ENCODE peak calls at places on chromosomes 3 and 15, in eight cellular contexts. F, H, T, Z, S, I, P and N are unnamed samples.

GRCh38 chr3:193782280-193782654 is 189.3 kb downstream of the OPA1 start:
- DNase-seq in F (no peak), H (no peak), T (no peak), Z (no peak), S (peak; percentile 79), I (peak; percentile 38), P (no peak), N (peak; percentile 93)

GRCh38 chr3:27428446-27428845 is 55.7 kb downstream of the SLC4A7 start:
- DNase-seq in F (no peak), H (no peak), T (no peak), Z (no peak), S (no peak), I (no peak), P (no peak), N (no peak)

GRCh38 chr3:71039332-71039731 is 544.2 kb downstream of the FOXP1 start:
- DNase-seq in F (no peak), H (no peak), T (no peak), Z (no peak), S (no peak), I (no peak), P (no peak), N (no peak)

GRCh38 chr3:10933470-10933957 is 59.0 kb upstream of the SLC6A1 start:
- DNase-seq in F (no peak), H (no peak), T (no peak), Z (no peak), S (no peak), I (no peak), P (no peak), N (no peak)

GRCh38 chr3:157530637-157531300 is 27.6 kb upstream of the VEPH1 start:
- DNase-seq in F (peak; percentile 58), H (no peak), T (no peak), Z (peak; percentile 69), S (no peak), I (no peak), P (no peak), N (no peak)

GRCh38 chr3:38455639-38456430 is 2.1 kb downstream of the ACVR2B start:
- DNase-seq in F (no peak), H (no peak), T (no peak), Z (peak; percentile 42), S (no peak), I (no peak), P (peak; percentile 59), N (no peak)

GRCh38 chr15:83285979-83286553 is 1.6 kb upstream of the BNC1 start:
- DNase-seq in F (peak; percentile 41), H (no peak), T (no peak), Z (peak; percentile 74), S (peak; percentile 18), I (no peak), P (no peak), N (peak; percentile 82)

GRCh38 chr3:45545476-45545875 is 49.1 kb upstream of the LIMD1 start:
- DNase-seq in F (no peak), H (no peak), T (peak; percentile 84), Z (peak; percentile 10), S (no peak), I (no peak), P (no peak), N (no peak)

GRCh38 chr3:194284351-194284750 is 66.8 kb downstream of the CPN2 start:
- DNase-seq in F (no peak), H (no peak), T (no peak), Z (no peak), S (no peak), I (no peak), P (no peak), N (no peak)

GRCh38 chr3:169861871-169862270 is 7.9 kb downstream of the LRRC31 start:
- DNase-seq in F (no peak), H (no peak), T (no peak), Z (no peak), S (no peak), I (no peak), P (no peak), N (no peak)

GRCh38 chr3:53103566-53104296 is 26.5 kb downstream of the RFT1 start:
- DNase-seq in F (peak; percentile 56), H (no peak), T (no peak), Z (peak; percentile 30), S (no peak), I (no peak), P (no peak), N (no peak)

DNA sequence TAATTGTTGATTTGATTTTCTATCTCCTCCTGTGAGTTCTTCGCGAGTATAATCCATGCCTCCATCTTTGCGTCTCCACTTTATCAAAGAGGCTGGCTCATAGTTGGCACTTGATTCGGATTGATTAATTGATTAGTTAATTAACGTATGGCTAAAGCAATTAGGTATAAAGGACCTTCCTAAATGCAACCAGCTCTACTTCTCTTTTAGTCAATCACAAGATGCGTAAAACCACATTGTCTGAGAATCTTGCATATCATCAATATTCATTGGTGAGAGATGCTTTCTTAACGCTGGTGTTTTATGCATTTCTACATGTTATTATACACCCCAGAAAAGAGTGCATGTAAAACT is 56.4 kb upstream of the NR2F2 start:
- DNase-seq in F (no peak), H (no peak), T (no peak), Z (no peak), S (no peak), I (no peak), P (no peak), N (no peak)
- H3K4me3 ChIP-seq in F (no peak overlapping the region), H (no peak overlapping the region), T (no peak overlapping the region), Z (no peak overlapping the region), S (no peak overlapping the region), I (no peak overlapping the region), P (no peak overlapping the region), N (no peak overlapping the region)

GRCh38 chr3:34011171-34012101 is 213.0 kb downstream of the PDCD6IP start:
- DNase-seq in F (peak; percentile 8), H (no peak), T (no peak), Z (no peak), S (no peak), I (no peak), P (no peak), N (no peak)
- TF ChIP-seq CTCF in F (peak; percentile 4), H (no peak), T (no peak), Z (no peak), S (peak; percentile 5), I (no peak), P (no peak), N (peak; percentile 19)

DNA sequence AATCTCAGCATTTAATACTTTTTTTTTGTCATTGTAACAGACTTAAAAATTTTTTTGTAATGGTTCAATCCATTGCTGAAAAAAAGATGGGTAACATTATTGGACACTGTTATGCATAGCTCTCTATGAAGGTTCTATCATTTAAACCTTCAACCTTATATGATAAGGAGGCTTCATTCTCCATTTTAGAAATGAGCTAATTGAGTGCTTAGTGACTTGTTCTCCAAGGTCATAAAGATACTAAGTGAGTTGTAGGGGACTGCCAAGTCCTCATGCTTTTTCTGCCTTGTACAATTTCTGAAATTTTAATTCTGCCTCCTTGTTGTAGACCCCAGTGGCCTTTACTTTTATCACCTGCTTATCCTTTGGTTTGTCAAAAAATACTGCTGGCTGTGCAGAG is 56.7 kb downstream of the MGA start:
- DNase-seq in F (no peak), H (no peak), T (no peak), Z (no peak), S (no peak), I (no peak), P (no peak), N (no peak)
- H3K4me3 ChIP-seq in F (no peak overlapping the region), H (no peak overlapping the region), T (no peak overlapping the region), Z (no peak overlapping the region), S (no peak overlapping the region), I (no peak overlapping the region), P (no peak overlapping the region), N (no peak overlapping the region)

DNA sequence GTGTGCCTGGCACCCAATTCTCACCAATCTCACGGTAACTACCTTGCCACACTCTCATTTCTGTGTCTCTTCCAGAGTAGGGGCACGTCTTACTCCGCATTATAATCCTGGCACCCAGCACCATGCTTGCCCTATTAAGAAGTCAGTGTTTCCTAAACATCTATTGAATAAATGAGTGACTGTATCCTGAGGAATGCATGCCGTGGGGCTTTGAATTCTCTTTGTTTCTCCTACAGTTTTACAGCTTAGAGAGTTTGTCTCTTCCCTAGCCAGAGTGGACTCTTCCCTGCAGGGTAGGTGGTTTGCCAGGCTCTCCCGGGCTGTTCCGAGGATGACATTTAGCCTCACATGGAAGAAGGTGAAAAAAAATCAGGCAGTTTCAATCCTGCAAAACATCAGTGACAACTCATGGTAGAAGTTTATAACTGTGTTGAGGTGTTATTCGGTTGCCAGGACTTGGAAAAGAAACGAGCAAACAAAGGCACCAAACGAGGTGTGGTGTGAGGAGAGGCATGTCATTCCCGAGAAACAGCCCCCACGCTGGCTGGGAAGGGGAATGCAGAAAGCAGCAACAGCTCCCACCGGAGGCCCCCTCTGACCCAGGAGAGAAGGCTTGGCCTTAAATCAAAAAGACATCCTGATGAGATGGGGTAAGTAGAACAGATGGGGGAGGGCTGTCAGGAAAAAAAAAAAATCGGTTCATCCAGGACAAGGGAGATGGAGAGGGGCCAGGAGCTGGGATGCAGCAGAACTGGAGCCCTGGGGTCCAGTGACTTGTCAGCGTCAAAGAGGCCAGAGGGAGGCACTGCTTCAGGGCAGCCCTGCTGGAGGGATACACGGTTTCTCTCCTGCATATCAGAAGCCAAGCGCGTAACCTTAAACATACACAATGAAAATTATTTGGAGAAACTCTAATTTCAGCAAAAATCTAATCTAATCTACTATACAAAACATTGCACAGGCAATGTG is 168.4 kb upstream of the ARRDC4 start:
- DNase-seq in F (no peak), H (no peak), T (no peak), Z (no peak), S (peak; percentile 6), I (no peak), P (peak; percentile 23), N (no peak)
- TF ChIP-seq CTCF in F (no peak), H (no peak), T (no peak), Z (no peak), S (no peak), I (no peak), P (no peak), N (no peak)

GRCh38 chr3:146250449-146251382 is at the start of gene PLSCR4:
- DNase-seq in F (peak; percentile 93), H (peak; percentile 85), T (peak; percentile 79), Z (peak; percentile 97), S (peak; percentile 78), I (peak; percentile 78), P (peak; percentile 80), N (no peak)

GRCh38 chr3:146246493-146246892 is 4.4 kb downstream of the PLSCR4 start:
- DNase-seq in F (peak; percentile 84), H (no peak), T (no peak), Z (no peak), S (no peak), I (no peak), P (no peak), N (no peak)

GRCh38 chr3:146243559-146243958 is 7.3 kb downstream of the PLSCR4 start:
- DNase-seq in F (peak; percentile 41), H (no peak), T (no peak), Z (no peak), S (no peak), I (no peak), P (no peak), N (no peak)

DNA sequence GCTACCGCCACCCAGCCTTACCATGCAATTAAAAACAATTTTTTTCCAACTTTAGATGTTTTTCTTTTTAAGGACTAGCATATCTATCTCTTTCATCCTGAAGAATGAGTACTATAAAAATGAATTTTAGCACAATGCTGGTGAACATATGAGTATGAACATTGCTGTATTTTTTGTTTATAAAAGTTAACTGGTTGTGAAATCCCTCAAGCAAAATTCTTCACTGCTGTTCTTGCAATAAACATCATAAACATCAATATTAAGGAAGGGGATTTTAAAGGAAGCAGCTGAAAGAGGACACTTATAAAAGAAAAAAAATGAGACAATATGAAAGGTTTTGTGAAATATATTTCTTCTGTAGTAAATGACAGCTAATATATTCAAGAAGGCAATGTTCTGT is 3.0 kb downstream of the PLSCR4 start:
- DNase-seq in F (peak; percentile 39), H (no peak), T (no peak), Z (no peak), S (no peak), I (no peak), P (no peak), N (no peak)
- H3K4me3 ChIP-seq in F (peak overlapping the region; percentile 97), H (no peak overlapping the region), T (no peak overlapping the region), Z (no peak overlapping the region), S (no peak overlapping the region), I (no peak overlapping the region), P (no peak overlapping the region), N (no peak overlapping the region)

GRCh38 chr15:84914351-84914750 is 29.9 kb downstream of the SLC28A1 start:
- DNase-seq in F (no peak), H (no peak), T (no peak), Z (no peak), S (no peak), I (no peak), P (no peak), N (no peak)
- TF ChIP-seq CTCF in F (no peak), H (no peak), T (no peak), Z (no peak), S (no peak), I (no peak), P (no peak), N (no peak)